ENCODE peak calls at places on chromosomes 5 and 9, in eight cellular contexts. N is breast epithelium; B is CD8-positive, alpha-beta T cell; J is ovary; E is A549; R is fibroblast of lung; Z is mucosa of descending colon; V is endothelial cell of umbilical vein. T is an unnamed sample.

GRCh38 chr9:126907058-126907457 is 7.5 kb upstream of the RALGPS1 start:
- DNase-seq in Z (no peak), B (no peak), N (no peak), J (no peak), E (no peak), V (no peak), R (no peak), T (no peak)

GRCh38 chr5:95856501-95856981 is 34.0 kb upstream of the GLRX start:
- DNase-seq in J (no peak), B (no peak), E (no peak), V (no peak), N (no peak), R (no peak), Z (no peak), T (no peak)

GRCh38 chr5:17463653-17464052 is 34.4 kb upstream of the TAF11L2 start:
- DNase-seq in J (no peak), V (no peak), N (no peak), R (no peak), E (no peak), Z (no peak), B (no peak), T (no peak)

GRCh38 chr9:116151966-116152381 is 1.6 kb upstream of the PAPPA start:
- DNase-seq in J (no peak), E (peak; percentile 93), B (no peak), R (peak; percentile 93), N (no peak), Z (no peak), V (peak; percentile 83), T (no peak)

GRCh38 chr5:55480781-55481180 is 54.0 kb downstream of the PLPP1 start:
- DNase-seq in B (no peak), Z (no peak), V (no peak), E (no peak), N (no peak), R (peak; percentile 62), J (no peak), T (no peak)

GRCh38 chr9:3939820-3940219 is 360.0 kb downstream of the GLIS3 start:
- DNase-seq in J (no peak), Z (no peak), R (no peak), N (no peak), E (no peak), V (no peak), B (no peak), T (no peak)

GRCh38 chr9:4904322-4905134 is 80.5 kb upstream of the JAK2 start:
- DNase-seq in E (peak; percentile 61), B (no peak), N (no peak), R (peak; percentile 76), Z (no peak), J (no peak), V (peak; percentile 30), T (no peak)

GRCh38 chr5:117872798-117873368 is 1115.5 kb downstream of the DTWD2 start:
- DNase-seq in B (no peak), E (no peak), R (no peak), Z (no peak), N (no peak), V (no peak), J (no peak), T (no peak)

GRCh38 chr9:133658442-133659431 is 22.6 kb downstream of the DBH start:
- DNase-seq in R (peak; percentile 58), B (no peak), Z (peak; percentile 41), V (no peak), E (peak; percentile 18), N (no peak), J (peak; percentile 41), T (peak; percentile 85)

GRCh38 chr9:89532478-89532877 is 34.6 kb upstream of the SEMA4D start:
- DNase-seq in N (no peak), B (no peak), J (no peak), R (no peak), V (no peak), E (no peak), Z (no peak), T (no peak)

GRCh38 chr9:113600871-113601545 is 137.5 kb downstream of the RGS3 start:
- DNase-seq in J (no peak), B (no peak), Z (no peak), N (no peak), R (no peak), V (no peak), E (no peak), T (no peak)

GRCh38 chr5:115168829-115169391 is 798 bp downstream of the TRIM36 start:
- DNase-seq in R (peak; percentile 11), Z (peak; percentile 40), J (peak; percentile 25), V (peak; percentile 7), E (no peak), B (no peak), N (no peak), T (peak; percentile 69)

GRCh38 chr9:114507726-114508125 is 2.5 kb upstream of the WHRN start:
- DNase-seq in B (no peak), J (no peak), V (peak; percentile 22), Z (peak; percentile 18), E (peak; percentile 50), N (no peak), R (no peak), T (no peak)

GRCh38 chr5:864492-865167 is 13.8 kb upstream of the ZDHHC11 start:
- DNase-seq in B (no peak), R (no peak), N (no peak), E (no peak), V (no peak), Z (peak; percentile 17), J (peak; percentile 49), T (no peak)

GRCh38 chr5:164336906-164337305 is 831.5 kb downstream of the MAT2B start:
- DNase-seq in V (no peak), N (no peak), R (peak; percentile 96), B (no peak), Z (no peak), J (no peak), E (no peak), T (no peak)

GRCh38 chr9:132637351-132637750 is 32.4 kb downstream of the DDX31 start:
- DNase-seq in E (no peak), N (no peak), J (no peak), B (no peak), V (no peak), Z (peak; percentile 35), R (no peak), T (no peak)

GRCh38 chr5:42951847-42952411 is 88.2 kb downstream of the ANXA2R start:
- DNase-seq in R (peak; percentile 64), B (peak; percentile 81), Z (peak; percentile 31), V (peak; percentile 57), N (no peak), J (no peak), E (no peak), T (no peak)

GRCh38 chr5:134466241-134467069 is 54.8 kb upstream of the CDKN2AIPNL start:
- DNase-seq in N (peak; percentile 98), R (peak; percentile 73), E (peak; percentile 94), B (peak; percentile 78), J (peak; percentile 98), Z (peak; percentile 92), V (peak; percentile 74), T (peak; percentile 90)

GRCh38 chr5:3182477-3182876 is 413.2 kb upstream of the IRX1 start:
- DNase-seq in V (no peak), J (no peak), N (no peak), B (no peak), E (no peak), Z (no peak), R (no peak), T (no peak)

GRCh38 chr5:157109744-157110143 is 900 bp upstream of the HAVCR2 start:
- DNase-seq in B (peak; percentile 50), J (no peak), V (no peak), Z (peak; percentile 14), R (no peak), E (no peak), N (no peak), T (no peak)

GRCh38 chr9:18236336-18236735 is 237.6 kb upstream of the ADAMTSL1 start:
- DNase-seq in R (no peak), V (peak; percentile 39), J (no peak), B (no peak), E (no peak), N (no peak), Z (no peak), T (no peak)

GRCh38 chr9:1870915-1871314 is 144.2 kb upstream of the SMARCA2 start:
- DNase-seq in Z (no peak), J (no peak), B (no peak), E (no peak), V (no peak), N (no peak), R (no peak), T (no peak)

GRCh38 chr9:126700296-126700695 is 86.6 kb downstream of the LMX1B start:
- DNase-seq in N (peak; percentile 45), V (no peak), Z (no peak), J (no peak), B (no peak), R (no peak), E (no peak), T (peak; percentile 24)

DNA sequence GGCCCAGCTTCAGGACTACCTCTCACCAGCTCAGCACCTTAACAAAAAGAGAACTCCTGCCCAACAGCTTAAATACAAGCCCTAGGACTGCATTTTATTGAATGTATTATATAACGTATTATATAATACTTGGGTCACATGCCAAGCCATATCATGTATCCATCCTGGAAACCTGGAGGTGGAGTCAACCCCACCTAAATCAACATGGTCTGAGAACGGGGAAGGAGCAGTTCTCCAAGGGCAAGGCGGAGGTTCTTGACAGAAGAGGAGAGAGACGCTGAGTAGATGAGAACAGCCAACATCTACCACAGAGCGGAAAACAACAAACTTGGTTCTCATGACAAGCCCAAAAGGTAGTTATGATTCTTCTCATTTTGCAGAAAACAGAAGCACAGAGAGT is 163.4 kb downstream of the FGF18 start:
- DNase-seq in N (no peak), V (no peak), B (no peak), Z (peak; percentile 61), R (no peak), J (no peak), E (no peak), T (no peak)
- H3K4me1 ChIP-seq in N (no peaks in the 10 kb centered on the region), V (no peaks in the 10 kb centered on the region), B (no peaks in the 10 kb centered on the region), Z (no peaks in the 10 kb centered on the region), R (peaks cover 5% of the 10 kb centered on the region), J (no peaks in the 10 kb centered on the region), E (peaks cover 7% of the 10 kb centered on the region), T (no peaks in the 10 kb centered on the region)

DNA sequence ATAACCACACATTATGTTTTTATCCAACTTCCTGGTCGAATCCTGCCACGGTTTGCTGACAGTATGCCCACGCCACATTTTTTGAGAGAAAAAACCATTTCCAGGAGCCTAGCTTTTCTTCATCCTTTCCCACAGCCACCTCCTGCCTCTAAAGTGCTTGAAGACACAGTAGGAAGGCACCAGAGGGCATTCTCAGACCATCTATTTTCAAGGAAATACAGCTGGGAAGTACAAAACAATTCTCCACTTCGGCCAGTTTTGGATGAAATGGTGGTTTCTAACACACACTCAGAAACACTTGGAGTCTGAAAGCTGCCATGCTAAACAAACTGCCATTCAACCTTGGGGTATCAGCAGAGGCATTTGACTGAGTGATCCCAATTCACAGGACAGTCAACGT is 86.3 kb upstream of the RPS23 start:
- DNase-seq in R (peak; percentile 62), J (no peak), B (no peak), N (no peak), E (peak; percentile 45), Z (peak; percentile 32), V (peak; percentile 80), T (no peak)
- TF ChIP-seq CTCF in R (peak; percentile 61), J (no peak), B (no peak), N (no peak), E (peak; percentile 47), Z (no peak), V (peak; percentile 55), T (no peak)

GRCh38 chr5:57834829-57835554 is 352.4 kb upstream of the ACTBL2 start:
- DNase-seq in Z (no peak), V (peak; percentile 83), J (no peak), E (peak; percentile 64), R (peak; percentile 70), N (no peak), B (no peak), T (peak; percentile 53)
- H3K4me1 ChIP-seq in Z (no peaks in the 10 kb centered on the region), V (peaks cover 44% of the 10 kb centered on the region), J (no peaks in the 10 kb centered on the region), E (peaks cover 47% of the 10 kb centered on the region), R (peaks cover 6% of the 10 kb centered on the region), N (no peaks in the 10 kb centered on the region), B (no peaks in the 10 kb centered on the region), T (no peaks in the 10 kb centered on the region)

GRCh38 chr9:90874194-90874593 is 72.6 kb downstream of the SYK start:
- DNase-seq in E (no peak), V (no peak), J (no peak), B (no peak), N (no peak), Z (no peak), R (no peak), T (no peak)
- TF ChIP-seq CTCF in E (no peak), V (no peak), J (no peak), B (no peak), N (no peak), Z (no peak), R (no peak), T (no peak)